ENCODE peak calls at places on chromosome 1, in eight cellular contexts. One of them, this sample, is unnamed.

GRCh38 chr1:229007167-229007566 is 263.7 kb upstream of the RAB4A start:
- DNase-seq in DMS153: no peak
- DNase-seq in thoracic aorta: no peak
- DNase-seq in left lung: no peak
- DNase-seq in ovary: no peak
- DNase-seq in NCI-H1092 treated with DMSO at 0.1 percent for 48 hours: no peak
- DNase-seq in uterus: no peak
- DNase-seq in NAMALWA: no peak
- DNase-seq in this sample: no peak

GRCh38 chr1:162740755-162741154 is 49.7 kb upstream of the HSD17B7 start:
- DNase-seq in DMS153: no peak
- DNase-seq in thoracic aorta: no peak
- DNase-seq in left lung: no peak
- DNase-seq in ovary: no peak
- DNase-seq in NCI-H1092 treated with DMSO at 0.1 percent for 48 hours: no peak
- DNase-seq in uterus: no peak
- DNase-seq in NAMALWA: no peak
- DNase-seq in this sample: no peak

GRCh38 chr1:66275083-66275482 is 258.9 kb upstream of the SGIP1 start:
- DNase-seq in DMS153: no peak
- DNase-seq in thoracic aorta: no peak
- DNase-seq in left lung: no peak
- DNase-seq in ovary: no peak
- DNase-seq in NCI-H1092 treated with DMSO at 0.1 percent for 48 hours: no peak
- DNase-seq in uterus: no peak
- DNase-seq in NAMALWA: no peak
- DNase-seq in this sample: no peak

GRCh38 chr1:58621375-58621774 is 44.3 kb upstream of the TACSTD2 start:
- DNase-seq in DMS153: no peak
- DNase-seq in thoracic aorta: no peak
- DNase-seq in left lung: no peak
- DNase-seq in ovary: no peak
- DNase-seq in NCI-H1092 treated with DMSO at 0.1 percent for 48 hours: no peak
- DNase-seq in uterus: no peak
- DNase-seq in NAMALWA: no peak
- DNase-seq in this sample: no peak

GRCh38 chr1:86928819-86929218 is 14.4 kb downstream of the HS2ST1 start:
- DNase-seq in DMS153: no peak
- DNase-seq in thoracic aorta: no peak
- DNase-seq in left lung: no peak
- DNase-seq in ovary: no peak
- DNase-seq in NCI-H1092 treated with DMSO at 0.1 percent for 48 hours: no peak
- DNase-seq in uterus: no peak
- DNase-seq in NAMALWA: no peak
- DNase-seq in this sample: no peak

GRCh38 chr1:201021333-201022177 is 2.0 kb downstream of the KIF21B start:
- DNase-seq in DMS153: no peak
- DNase-seq in thoracic aorta: no peak
- DNase-seq in left lung: no peak
- DNase-seq in ovary: no peak
- DNase-seq in NCI-H1092 treated with DMSO at 0.1 percent for 48 hours: peak; percentile 18
- DNase-seq in uterus: no peak
- DNase-seq in NAMALWA: peak; percentile 82
- DNase-seq in this sample: no peak

GRCh38 chr1:57307382-57307781 is 116.5 kb downstream of the DAB1 start:
- DNase-seq in DMS153: peak; percentile 60
- DNase-seq in thoracic aorta: no peak
- DNase-seq in left lung: no peak
- DNase-seq in ovary: no peak
- DNase-seq in NCI-H1092 treated with DMSO at 0.1 percent for 48 hours: no peak
- DNase-seq in uterus: no peak
- DNase-seq in NAMALWA: peak; percentile 95
- DNase-seq in this sample: peak; percentile 5

GRCh38 chr1:160537714-160538665 is 14.9 kb upstream of the SLAMF6 start:
- DNase-seq in DMS153: no peak
- DNase-seq in thoracic aorta: no peak
- DNase-seq in left lung: no peak
- DNase-seq in ovary: no peak
- DNase-seq in NCI-H1092 treated with DMSO at 0.1 percent for 48 hours: no peak
- DNase-seq in uterus: no peak
- DNase-seq in NAMALWA: no peak
- DNase-seq in this sample: no peak

GRCh38 chr1:181936269-181936668 is 125.2 kb downstream of the ZNF648 start:
- DNase-seq in DMS153: no peak
- DNase-seq in thoracic aorta: no peak
- DNase-seq in left lung: no peak
- DNase-seq in ovary: no peak
- DNase-seq in NCI-H1092 treated with DMSO at 0.1 percent for 48 hours: no peak
- DNase-seq in uterus: no peak
- DNase-seq in NAMALWA: no peak
- DNase-seq in this sample: no peak

This sample was measured in activated T-cell treated with anti-CD3 and anti-CD28 coated beads for 4 hours.